ENCODE peak calls at places on chromosomes 1 and 21, in six cellular contexts. U is PC-3, X is neural progenitor cell, R is HCT116, Z is hepatocyte, G is MM.1S. V is an unnamed sample.

GRCh38 chr1:67723126-67723525 is 38.1 kb downstream of the GADD45A start:
- DNase-seq in U (no peak), Z (no peak), R (no peak), G (no peak), X (no peak), V (no peak)

GRCh38 chr1:182644863-182645262 is 39.5 kb downstream of the RGS8 start:
- DNase-seq in G (peak), Z (no peak), R (no peak), X (no peak), U (no peak), V (no peak)

GRCh38 chr1:16888806-16889178 is 7.0 kb upstream of the RNU1-2 start:
- DNase-seq in X (no peak), R (no peak), U (no peak), G (no peak), Z (no peak), V (peak)

GRCh38 chr1:235907187-235907896 is 40.6 kb upstream of the LYST start:
- DNase-seq in U (no peak), X (no peak), Z (no peak), G (no peak), R (no peak), V (no peak)

GRCh38 chr1:11056504-11056903 is 3.3 kb downstream of the SRM start:
- DNase-seq in U (no peak), X (no peak), R (no peak), G (no peak), Z (no peak), V (no peak)

GRCh38 chr1:94790246-94790645 is 29.9 kb upstream of the SLC44A3 start:
- DNase-seq in Z (no peak), G (no peak), X (no peak), U (no peak), R (no peak), V (peak)

GRCh38 chr1:46488343-46489168 is 1.1 kb upstream of the DMBX1 start:
- DNase-seq in Z (peak), G (no peak), X (peak), R (no peak), U (peak), V (peak)

GRCh38 chr1:89546082-89546889 is 21.7 kb downstream of the LRRC8B start:
- DNase-seq in U (peak), G (no peak), Z (no peak), X (no peak), R (no peak), V (peak)

GRCh38 chr1:244839656-244840055 is 4.2 kb downstream of the COX20 start:
- DNase-seq in U (no peak), G (no peak), R (no peak), Z (no peak), X (no peak), V (no peak)

GRCh38 chr21:41578708-41579107 is 70.8 kb upstream of the TMPRSS2 start:
- DNase-seq in U (no peak), R (no peak), Z (no peak), G (no peak), X (no peak), V (no peak)

GRCh38 chr1:32798191-32798590 is 19.0 kb downstream of the YARS1 start:
- DNase-seq in G (no peak), U (peak), R (no peak), Z (no peak), X (no peak), V (peak)

GRCh38 chr1:155591770-155592169 is 18.2 kb upstream of the MSTO1 start:
- DNase-seq in X (peak), G (peak), U (peak), Z (peak), R (peak), V (peak)

GRCh38 chr1:243475966-243476365 is 220.1 kb downstream of the SDCCAG8 start:
- DNase-seq in U (peak), R (no peak), X (peak), G (no peak), Z (no peak), V (no peak)

GRCh38 chr1:205783904-205784303 is 8.6 kb upstream of the RAB29 start:
- DNase-seq in Z (no peak), R (no peak), U (no peak), X (peak), G (no peak), V (peak)

GRCh38 chr1:118304722-118305344 is 119.8 kb upstream of the SPAG17 start:
- DNase-seq in R (no peak), G (no peak), U (peak), X (peak), Z (no peak), V (peak)

GRCh38 chr1:236000781-236001180 is 64.1 kb downstream of the NID1 start:
- DNase-seq in U (no peak), X (no peak), R (no peak), G (no peak), Z (no peak), V (no peak)

GRCh38 chr1:101033017-101033416 is 7.4 kb upstream of the DPH5 start:
- DNase-seq in Z (no peak), U (no peak), R (no peak), X (no peak), G (no peak), V (no peak)

GRCh38 chr1:60589916-60590315 is 492.4 kb upstream of the NFIA start:
- DNase-seq in X (no peak), G (no peak), U (no peak), Z (peak), R (no peak), V (no peak)

DNA sequence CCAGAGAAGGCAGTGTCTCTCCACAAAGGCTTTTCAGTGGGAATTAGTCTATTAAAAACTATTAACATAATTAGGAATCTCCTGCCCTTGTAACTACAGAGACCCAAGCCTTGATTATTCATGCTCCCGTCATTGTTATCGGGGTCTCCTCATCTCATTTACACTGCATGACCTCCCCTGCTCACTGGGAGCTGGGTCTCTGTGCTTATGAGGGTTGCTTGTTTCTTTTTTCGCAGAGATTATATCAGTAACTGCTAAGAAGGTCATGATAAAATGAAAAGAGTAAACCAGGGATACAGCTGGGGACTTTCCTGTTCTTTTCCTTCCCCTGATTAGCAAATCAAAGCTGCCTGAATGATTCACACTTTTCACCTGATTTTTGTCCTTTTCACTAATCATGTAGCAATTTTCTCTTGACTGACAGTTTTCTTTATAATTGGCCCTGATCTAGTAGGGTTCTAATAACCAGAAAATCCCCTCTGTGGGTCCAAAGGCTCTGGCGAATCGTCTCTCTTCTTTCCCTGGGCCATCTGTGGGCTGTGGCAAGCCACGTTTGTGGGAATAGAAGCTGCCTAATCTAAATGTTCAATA is 116.5 kb upstream of the BARHL2 start:
- DNase-seq in X (peak), R (no peak), Z (no peak), G (no peak), U (no peak), V (no peak)
- TF ChIP-seq EZH2 in X (no peak), R (no peak), Z (no peak), G (no peak), U (no peak), V (no peak)

GRCh38 chr21:42652527-42653491 is 612 bp upstream of the PDE9A start:
- DNase-seq in G (no peak), R (no peak), Z (peak), U (peak), X (peak), V (peak)
- TF ChIP-seq EZH2phosphoT487 in G (no peak), R (no peak), Z (no peak), U (peak), X (no peak), V (peak)

DNA sequence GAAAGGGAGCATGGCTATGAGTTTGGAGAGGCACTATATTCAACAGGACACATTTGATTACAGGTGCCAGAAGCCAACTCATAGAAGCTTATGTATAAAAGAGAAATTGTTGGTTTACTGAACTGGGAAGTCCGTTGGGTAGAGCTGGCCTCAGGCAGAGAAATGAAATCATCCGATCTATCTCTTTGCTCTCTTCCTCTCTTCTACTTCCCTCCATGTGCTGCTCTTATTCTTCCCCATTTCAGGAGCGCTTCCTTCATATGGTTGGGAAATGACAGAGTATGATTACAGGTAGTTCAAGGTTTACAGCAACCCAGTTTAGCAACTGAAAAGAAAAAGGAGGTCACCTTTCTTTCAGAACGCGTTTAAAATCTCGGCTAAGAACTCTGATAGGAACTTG is 23.2 kb upstream of the CCT8 start:
- DNase-seq in X (no peak), G (no peak), R (no peak), U (no peak), Z (no peak), V (no peak)
- H3K27ac ChIP-seq in X (no peak), G (no peak), R (no peak), U (no peak), Z (no peak), V (no peak)

DNA sequence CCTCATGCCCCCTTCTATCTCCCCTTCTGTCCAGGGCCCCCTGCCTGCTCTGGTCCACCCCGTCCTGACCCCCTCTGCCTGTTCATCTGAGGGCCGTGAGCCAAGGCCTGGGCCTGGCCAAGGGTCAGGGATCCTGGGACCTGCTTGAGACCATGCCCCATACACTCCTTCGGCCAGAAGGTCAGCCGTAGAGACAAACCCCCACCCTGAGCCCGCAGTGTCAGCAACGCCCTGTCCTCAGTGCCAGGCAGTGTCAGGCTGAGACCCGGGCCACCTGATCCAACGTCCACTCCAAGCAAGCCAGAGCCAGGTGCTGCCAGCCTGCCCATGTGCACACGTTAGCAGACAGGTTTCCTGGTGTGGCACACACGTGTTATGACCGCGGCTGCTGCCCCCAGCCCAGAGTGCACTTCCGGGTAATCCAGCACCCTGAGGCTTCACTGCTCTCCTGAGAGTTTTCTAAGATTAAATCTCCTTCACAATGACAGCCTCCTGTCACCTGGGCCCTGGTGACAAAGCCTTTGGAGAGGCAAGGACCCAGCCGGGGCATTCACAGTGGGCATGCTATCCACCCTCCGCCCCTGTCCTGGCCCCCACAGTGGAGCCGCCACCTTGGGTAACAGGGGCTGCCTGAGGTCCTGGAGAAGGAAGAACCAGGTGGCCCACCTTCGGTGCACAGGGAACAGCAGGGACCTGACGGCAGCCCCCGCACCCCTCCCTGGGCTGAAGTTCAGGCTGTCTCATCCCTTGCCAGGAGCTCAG is 10.1 kb upstream of the SAMD11 start:
- DNase-seq in Z (no peak), X (no peak), U (no peak), G (no peak), R (no peak), V (no peak)
- TF ChIP-seq EZH2 in Z (no peak), X (no peak), U (no peak), G (no peak), R (no peak), V (no peak)

DNA sequence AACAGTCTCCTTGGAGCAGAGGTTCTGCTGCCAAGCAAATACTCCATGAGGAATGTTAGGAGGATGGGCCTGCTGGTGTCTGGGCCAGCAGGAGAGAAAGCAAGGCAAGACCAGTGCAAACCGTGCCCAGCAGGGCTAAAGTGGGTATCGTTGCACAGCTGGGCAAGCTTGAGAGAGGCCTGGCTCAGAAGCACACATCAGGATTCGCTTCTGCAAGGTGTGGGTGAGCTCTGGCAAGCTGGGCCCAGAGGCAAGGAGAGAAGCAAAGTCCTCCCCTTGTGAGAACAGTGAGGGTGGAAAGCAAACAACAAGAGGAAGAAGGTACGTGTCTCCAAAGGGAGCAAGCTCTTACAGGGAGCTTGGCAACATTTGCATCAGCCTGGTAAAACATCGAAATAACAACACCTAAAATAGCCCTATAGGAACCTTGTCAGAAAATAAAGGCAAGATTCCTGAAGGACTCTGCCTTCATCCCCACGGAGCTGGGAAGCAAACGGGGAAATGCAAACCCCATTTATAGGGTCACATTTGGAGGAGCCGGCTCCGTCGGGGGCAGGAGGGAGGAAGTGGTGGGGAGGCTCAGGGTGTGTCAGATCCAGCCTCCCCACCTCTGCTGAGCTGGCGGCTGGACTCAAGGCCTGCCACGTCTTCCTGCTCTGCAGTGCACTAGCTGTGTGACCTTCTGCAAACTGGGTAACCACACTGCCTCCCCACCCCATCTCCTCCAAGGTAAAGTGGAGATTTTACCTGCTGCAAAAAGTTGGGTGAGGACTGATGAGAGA is 62.3 kb upstream of the HIVEP3 start:
- DNase-seq in U (peak), R (no peak), Z (no peak), X (no peak), G (no peak), V (no peak)
- TF ChIP-seq EZH2phosphoT487 in U (no peak), R (no peak), Z (no peak), X (no peak), G (no peak), V (no peak)

GRCh38 chr1:15409400-15410222 is at the start of gene EFHD2:
- DNase-seq in R (no peak), U (peak), G (peak), Z (peak), X (peak), V (peak)
- H3K27ac ChIP-seq in R (peak), U (peak), G (no peak), Z (peak), X (no peak), V (peak)

GRCh38 chr1:156859523-156860112 is 701 bp upstream of the INSRR start:
- DNase-seq in X (peak), Z (no peak), R (no peak), G (no peak), U (peak), V (peak)
- TF ChIP-seq EZH2 in X (no peak), Z (no peak), R (no peak), G (no peak), U (no peak), V (no peak)